ENCODE peak calls at places on chromosomes 2 and 18, in five cellular contexts. T is AG10803, N is stomach, Z is uterus, K is endodermal cell. L is an unnamed sample.
A peak's percentile ranks its signal among the peaks of the same experiment; 100 is the strongest.

GRCh38 chr2:9110346-9110884 is 96.2 kb upstream of the ASAP2 start:
- DNase-seq in K (peak; percentile 77), N (no peak), Z (no peak), T (no peak), L (no peak)

GRCh38 chr2:241073166-241074064 is 28.7 kb downstream of the MTERF4 start:
- DNase-seq in Z (no peak), T (no peak), K (no peak), N (peak; percentile 21), L (no peak)

GRCh38 chr18:36450264-36450663 is 152.8 kb downstream of the FHOD3 start:
- DNase-seq in K (no peak), T (no peak), N (no peak), Z (no peak), L (no peak)

GRCh38 chr18:59604877-59605276 is 92.3 kb downstream of the CCBE1 start:
- DNase-seq in K (no peak), T (peak; percentile 40), Z (no peak), N (no peak), L (no peak)

GRCh38 chr18:23574611-23575308 is 11.5 kb downstream of the NPC1 start:
- DNase-seq in T (no peak), Z (no peak), N (no peak), K (no peak), L (no peak)

GRCh38 chr2:74502147-74502719 is 2.8 kb upstream of the LBX2 start:
- DNase-seq in K (peak; percentile 66), N (peak; percentile 68), Z (no peak), T (no peak), L (no peak)

GRCh38 chr2:200702646-200703118 is 109.0 kb upstream of the BZW1 start:
- DNase-seq in K (no peak), T (no peak), Z (no peak), N (no peak), L (no peak)

GRCh38 chr2:204550738-204551137 is 5.5 kb downstream of the PARD3B start:
- DNase-seq in Z (no peak), K (no peak), N (no peak), T (peak; percentile 95), L (no peak)

GRCh38 chr2:177332992-177333388 is 59.6 kb upstream of the AGPS start:
- DNase-seq in Z (no peak), K (no peak), T (no peak), N (no peak), L (no peak)

GRCh38 chr2:3345621-3346020 is 32.0 kb downstream of the EIPR1 start:
- DNase-seq in T (no peak), Z (no peak), K (no peak), N (no peak), L (no peak)

DNA sequence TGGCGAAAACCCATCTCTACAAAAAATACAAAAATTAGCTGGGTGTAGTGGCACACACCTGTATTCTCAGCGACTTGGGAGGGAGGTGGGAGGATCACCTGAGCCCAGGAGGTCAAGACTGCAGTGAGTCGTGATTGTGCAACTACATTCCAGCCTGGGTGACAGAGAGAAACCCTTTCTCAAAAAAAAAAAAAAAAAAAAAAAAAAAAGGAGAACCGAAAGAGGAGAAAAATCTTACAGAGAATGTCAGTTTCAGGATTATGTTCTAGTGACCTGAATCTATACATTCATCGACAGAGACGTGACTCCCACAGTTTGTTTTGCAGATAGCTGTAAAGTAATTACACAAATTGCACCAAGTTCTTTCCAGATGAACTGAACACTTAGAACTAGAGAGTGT is 187.8 kb downstream of the FTCDNL1 start:
- DNase-seq in T (no peak), N (no peak), K (no peak), Z (no peak), L (no peak)
- H3K4me3 ChIP-seq in T (no peak overlapping the region), N (no peak overlapping the region), K (no peak overlapping the region), Z (no peak overlapping the region), L (no peak overlapping the region)

GRCh38 chr2:6917071-6917760 is at the start of gene RNF144A:
- DNase-seq in Z (peak; percentile 51), T (peak; percentile 26), N (peak; percentile 64), K (peak; percentile 89), L (no peak)
- TF ChIP-seq CTCF in Z (peak; percentile 21), T (no peak), N (peak; percentile 71), K (peak; percentile 67), L (peak; percentile 42)

DNA sequence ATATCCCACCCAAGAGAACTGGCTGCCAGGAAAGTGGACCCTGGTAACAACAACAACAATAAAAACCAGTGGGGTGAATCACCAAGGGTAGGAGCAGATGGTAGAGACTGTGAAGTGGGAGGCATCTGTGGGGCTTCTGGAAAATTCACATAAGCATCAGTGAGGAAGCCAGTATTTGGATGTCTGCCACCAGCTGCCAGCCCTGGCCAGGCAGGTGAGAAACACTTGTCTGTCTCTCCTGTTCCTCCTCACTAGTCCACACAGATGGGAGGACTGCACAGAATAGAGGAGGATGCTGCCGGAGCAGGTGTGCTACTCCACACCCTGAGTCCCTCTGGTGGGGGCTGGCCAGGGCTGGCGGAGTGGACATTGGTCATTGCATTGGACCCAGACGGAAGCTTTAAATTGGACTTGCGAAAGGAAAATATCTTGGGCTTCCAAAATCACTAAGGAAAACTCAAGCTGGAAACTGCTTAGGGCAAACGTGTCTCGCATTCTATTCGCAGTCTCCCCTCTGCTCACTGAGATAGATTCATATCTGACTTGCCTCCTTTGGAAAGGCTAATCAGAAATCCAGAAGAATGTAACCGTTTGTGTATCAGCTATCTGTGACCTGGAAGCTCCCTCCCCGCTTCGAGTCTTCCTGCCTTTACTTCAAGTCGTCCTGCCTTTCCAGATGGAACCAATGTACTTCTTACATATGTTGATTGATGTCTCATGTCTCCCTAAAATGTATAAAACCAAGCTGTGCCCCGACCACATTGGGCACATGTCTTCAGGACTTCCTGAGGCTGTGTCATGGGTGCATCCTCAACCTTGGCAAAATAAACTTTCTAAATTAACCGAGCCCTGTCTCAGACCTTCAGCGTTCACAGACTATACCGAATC is 69.1 kb downstream of the NAB1 start:
- DNase-seq in T (no peak), Z (no peak), K (no peak), N (no peak), L (no peak)
- H3K4me3 ChIP-seq in T (no peak overlapping the region), Z (no peak overlapping the region), K (no peak overlapping the region), N (no peak overlapping the region), L (no peak overlapping the region)

GRCh38 chr2:28752608-28752984 is 966 bp downstream of the PPP1CB start:
- DNase-seq in T (no peak), N (no peak), K (no peak), Z (no peak), L (no peak)

GRCh38 chr2:28750316-28751101 is 1.1 kb upstream of the PPP1CB start:
- DNase-seq in K (no peak), T (peak; percentile 40), Z (peak; percentile 45), N (no peak), L (no peak)

GRCh38 chr2:28751956-28752607 is 452 bp downstream of the PPP1CB start:
- DNase-seq in T (no peak), N (peak; percentile 37), K (no peak), Z (no peak), L (no peak)

GRCh38 chr2:28753043-28753683 is 1.5 kb downstream of the PPP1CB start:
- DNase-seq in K (peak; percentile 62), N (peak; percentile 73), Z (peak; percentile 88), T (peak; percentile 66), L (peak; percentile 73)

GRCh38 chr2:28751102-28751955 is at the start of gene PPP1CB:
- DNase-seq in Z (peak; percentile 96), K (peak; percentile 95), N (peak; percentile 97), T (peak; percentile 96), L (peak; percentile 84)
- TF ChIP-seq CTCF in Z (peak; percentile 11), K (peak; percentile 38), N (peak; percentile 46), T (peak; percentile 27), L (peak; percentile 13)

GRCh38 chr18:39854291-39854690 is 2100.7 kb upstream of the PIK3C3 start:
- DNase-seq in N (no peak), K (no peak), T (no peak), Z (no peak), L (no peak)
- H3K4me3 ChIP-seq in N (no peak overlapping the region), K (no peak overlapping the region), T (no peak overlapping the region), Z (no peak overlapping the region), L (no peak overlapping the region)

DNA sequence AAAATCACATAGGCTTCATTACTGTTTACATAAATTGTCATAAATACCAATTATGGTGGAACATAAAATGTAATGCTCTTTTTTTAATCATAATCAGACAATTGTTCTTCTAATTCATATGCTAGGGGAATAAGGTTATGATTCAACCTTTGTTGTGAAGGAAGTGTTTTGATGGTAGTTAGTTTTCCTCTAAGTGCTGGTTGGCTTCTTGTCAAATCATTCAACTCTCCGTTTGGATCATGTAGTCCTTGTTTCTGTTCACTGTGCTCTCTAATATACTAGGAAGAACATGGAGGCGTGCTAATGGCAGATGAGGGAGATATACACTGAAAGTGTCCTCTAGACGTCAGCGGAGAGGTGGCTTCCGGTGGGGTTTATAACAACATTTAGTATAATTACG is 1938.0 kb upstream of the PIK3C3 start:
- DNase-seq in K (no peak), N (no peak), Z (no peak), T (no peak), L (no peak)
- TF ChIP-seq CTCF in K (no peak), N (no peak), Z (no peak), T (no peak), L (no peak)

GRCh38 chr2:27024812-27025211 is 8.0 kb upstream of the TMEM214 start:
- DNase-seq in N (no peak), K (peak; percentile 67), Z (no peak), T (no peak), L (no peak)
- H3K4me3 ChIP-seq in N (no peak overlapping the region), K (no peak overlapping the region), Z (no peak overlapping the region), T (no peak overlapping the region), L (no peak overlapping the region)